ENCODE peak calls at places on chromosomes 6 and 20, in four cellular contexts. A is stomach, T is adrenal gland, S is cardiac muscle cell. C is an unnamed sample.

GRCh38 chr6:11685411-11686093 is 93.1 kb downstream of the ADTRP start:
- DNase-seq in T (no peak), A (no peak), S (peak), C (no peak)

GRCh38 chr20:21048841-21049273 is 57.3 kb downstream of the LINC00237 start:
- DNase-seq in S (peak), T (no peak), A (peak), C (no peak)

GRCh38 chr20:8756410-8756809 is 312.5 kb upstream of the PLCB4 start:
- DNase-seq in T (peak), A (no peak), S (peak), C (no peak)

GRCh38 chr6:106250997-106251396 is 74.6 kb downstream of the ATG5 start:
- DNase-seq in S (no peak), A (peak), T (no peak), C (no peak)

GRCh38 chr6:38349795-38350194 is 289.9 kb downstream of the BTBD9 start:
- DNase-seq in T (no peak), S (peak), A (no peak), C (no peak)

GRCh38 chr6:163391983-163392382 is 22.5 kb upstream of the QKI start:
- DNase-seq in S (no peak), A (no peak), T (no peak), C (no peak)

GRCh38 chr6:149166747-149167146 is 150.8 kb upstream of the TAB2 start:
- DNase-seq in S (peak), T (no peak), A (no peak), C (no peak)

GRCh38 chr6:32941412-32941784 is 570 bp upstream of the HLA-DMB start:
- DNase-seq in S (no peak), T (no peak), A (no peak), C (no peak)

GRCh38 chr20:47568019-47568418 is 66.3 kb downstream of the NCOA3 start:
- DNase-seq in A (peak), T (peak), S (peak), C (no peak)

GRCh38 chr6:101445527-101445926 is 52.0 kb downstream of the GRIK2 start:
- DNase-seq in T (no peak), S (no peak), A (no peak), C (no peak)

GRCh38 chr6:24910850-24911712 is 24.7 kb downstream of the RIPOR2 start:
- DNase-seq in S (peak), T (peak), A (peak), C (no peak)

GRCh38 chr6:156538875-156539660 is 238.1 kb upstream of the ARID1B start:
- DNase-seq in T (no peak), S (peak), A (no peak), C (no peak)

GRCh38 chr6:12806811-12807210 is 90.2 kb downstream of the PHACTR1 start:
- DNase-seq in T (no peak), A (no peak), S (peak), C (no peak)

GRCh38 chr6:107021786-107022185 is 6.2 kb upstream of the MTRES1 start:
- DNase-seq in A (no peak), T (no peak), S (no peak), C (no peak)

GRCh38 chr20:46709459-46710148 is at the start of gene SLC2A10:
- DNase-seq in A (peak), S (peak), T (peak), C (no peak)

GRCh38 chr20:58014628-58015315 is 213.7 kb downstream of the ANKRD60 start:
- DNase-seq in T (peak), S (no peak), A (no peak), C (no peak)

GRCh38 chr6:155384343-155384742 is 70.1 kb upstream of the TFB1M start:
- DNase-seq in S (no peak), T (no peak), A (no peak), C (peak)

GRCh38 chr6:87514831-87515230 is 42.1 kb downstream of the SLC35A1 start:
- DNase-seq in A (no peak), T (no peak), S (peak), C (no peak)

GRCh38 chr20:62928246-62928939 is 2.1 kb upstream of the DIDO1 start:
- DNase-seq in T (no peak), A (no peak), S (no peak), C (no peak)

GRCh38 chr6:14335071-14335470 is 217.5 kb downstream of the CD83 start:
- DNase-seq in S (no peak), T (no peak), A (no peak), C (no peak)

GRCh38 chr6:147058786-147059434 is 145.3 kb upstream of the STXBP5 start:
- DNase-seq in A (no peak), T (no peak), S (no peak), C (no peak)

GRCh38 chr6:152642578-152643375 is 5.6 kb upstream of the SYNE1 start:
- DNase-seq in A (peak), S (peak), T (peak), C (no peak)

GRCh38 chr6:46410330-46410953 is 80.8 kb downstream of the RCAN2 start:
- DNase-seq in S (peak), T (peak), A (no peak), C (no peak)

GRCh38 chr6:143821359-143821758 is 21.8 kb upstream of the LTV1 start:
- DNase-seq in T (no peak), A (no peak), S (no peak), C (no peak)

GRCh38 chr6:81786159-81786558 is 33.7 kb upstream of the TENT5A start:
- DNase-seq in A (no peak), S (no peak), T (no peak), C (no peak)

DNA sequence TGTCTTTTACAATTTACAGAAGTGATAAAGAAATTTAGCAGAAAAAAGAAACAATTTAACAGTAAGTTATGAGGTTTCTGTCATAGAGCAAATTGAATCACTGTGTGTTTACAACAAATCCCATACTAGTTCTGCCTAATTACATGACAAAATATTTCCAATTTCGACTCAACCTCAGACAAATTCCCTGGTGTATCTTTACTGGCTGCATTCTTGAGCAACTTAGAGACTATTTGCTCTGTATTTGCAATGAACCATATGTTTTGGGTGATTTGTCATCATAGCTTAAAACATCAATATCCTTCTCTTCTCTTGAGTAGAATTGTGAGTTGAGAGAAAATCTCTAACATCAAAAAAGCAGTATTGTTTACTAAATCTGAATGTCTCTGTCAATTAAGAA is 128.7 kb downstream of the SIM1 start:
- DNase-seq in A (no peak), T (no peak), S (no peak), C (no peak)
- H3K27ac ChIP-seq in A (no peak), T (no peak), S (no peak), C (no peak)

DNA sequence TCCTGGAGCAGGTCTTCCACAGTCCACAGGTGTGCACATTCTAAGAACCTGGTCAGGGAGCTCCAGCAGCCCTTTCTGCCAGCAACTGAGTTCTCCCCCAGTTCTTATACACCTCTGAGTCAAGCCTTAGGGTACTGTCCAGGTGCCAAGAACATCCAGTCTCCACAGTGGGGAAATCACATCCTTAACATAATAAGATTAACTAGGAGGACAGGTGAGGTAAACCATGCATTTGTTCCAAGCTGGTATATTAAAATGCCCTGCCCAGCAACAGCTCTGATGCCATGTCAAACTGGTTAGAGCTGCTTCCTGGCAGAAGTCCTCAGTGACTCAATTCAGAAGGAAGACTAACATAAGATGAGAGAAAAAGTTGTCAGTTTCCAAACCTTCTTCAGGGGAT is 303.9 kb upstream of the SGK1 start:
- DNase-seq in T (peak), S (no peak), A (peak), C (no peak)
- H3K27ac ChIP-seq in T (no peak), S (no peak), A (no peak), C (no peak)

GRCh38 chr6:10401004-10401536 is 13.8 kb downstream of the TFAP2A start:
- DNase-seq in A (no peak), S (no peak), T (no peak), C (no peak)
- H3K27ac ChIP-seq in A (no peak), S (no peak), T (no peak), C (peak)

GRCh38 chr6:44263357-44264100 is 1.8 kb downstream of the NFKBIE start:
- DNase-seq in T (no peak), S (peak), A (no peak), C (no peak)

GRCh38 chr6:44261581-44261980 is 3.8 kb downstream of the NFKBIE start:
- DNase-seq in S (no peak), A (no peak), T (no peak), C (no peak)

GRCh38 chr6:44264154-44265002 is 973 bp downstream of the NFKBIE start:
- DNase-seq in S (no peak), A (peak), T (no peak), C (no peak)

GRCh38 chr6:44260451-44261297 is 3.3 kb upstream of the SLC35B2 start:
- DNase-seq in S (no peak), A (no peak), T (no peak), C (no peak)

DNA sequence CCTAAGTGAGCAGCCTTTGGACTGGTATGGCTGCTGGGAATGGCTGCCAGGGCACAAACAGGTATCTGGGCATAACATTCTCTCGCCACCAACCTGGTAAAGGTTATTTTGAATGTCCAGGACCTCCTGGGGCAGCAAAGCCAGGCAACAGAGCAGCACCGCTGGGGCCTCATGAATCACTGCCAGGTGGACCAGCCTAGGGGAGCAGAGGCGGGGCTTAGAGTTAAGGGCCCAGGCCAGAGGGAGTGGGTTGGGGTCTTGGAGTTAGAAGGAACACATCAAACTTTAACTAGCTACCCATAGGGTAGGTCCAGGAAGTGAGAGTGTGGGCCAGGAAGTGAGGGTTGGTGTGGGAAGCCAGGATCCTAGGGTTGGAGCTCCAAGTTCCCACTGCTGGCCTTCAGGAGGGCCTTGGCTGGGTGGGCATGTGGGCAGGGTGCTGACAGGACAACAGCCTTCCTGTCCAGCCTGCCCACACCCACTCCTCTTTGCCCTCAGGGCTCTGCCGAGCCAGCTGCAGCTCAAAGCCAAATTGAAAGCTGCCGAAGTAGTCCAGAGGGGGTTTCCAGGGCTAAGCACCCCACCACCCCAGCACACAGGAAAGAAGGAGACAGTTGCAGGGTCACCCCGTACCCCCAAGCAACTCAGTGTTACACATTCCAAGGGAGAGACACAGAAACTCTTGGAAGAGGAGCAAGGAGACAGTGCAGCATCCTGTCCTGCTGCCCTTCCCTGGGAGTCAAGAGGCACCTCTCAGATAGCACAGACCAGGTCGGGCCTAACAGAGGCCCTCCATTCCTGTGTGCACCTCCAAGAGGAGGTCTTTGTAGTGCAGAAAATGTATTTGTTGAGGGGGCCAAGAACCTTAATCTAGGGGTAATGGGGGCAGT is 2.6 kb downstream of the NFKBIE start:
- DNase-seq in A (no peak), T (no peak), S (no peak), C (no peak)
- H3K27ac ChIP-seq in A (peak), T (no peak), S (no peak), C (no peak)

GRCh38 chr6:79070206-79070825 is 7.7 kb downstream of the PHIP start:
- DNase-seq in A (no peak), T (no peak), S (peak), C (no peak)
- H3K27ac ChIP-seq in A (no peak), T (no peak), S (no peak), C (no peak)

DNA sequence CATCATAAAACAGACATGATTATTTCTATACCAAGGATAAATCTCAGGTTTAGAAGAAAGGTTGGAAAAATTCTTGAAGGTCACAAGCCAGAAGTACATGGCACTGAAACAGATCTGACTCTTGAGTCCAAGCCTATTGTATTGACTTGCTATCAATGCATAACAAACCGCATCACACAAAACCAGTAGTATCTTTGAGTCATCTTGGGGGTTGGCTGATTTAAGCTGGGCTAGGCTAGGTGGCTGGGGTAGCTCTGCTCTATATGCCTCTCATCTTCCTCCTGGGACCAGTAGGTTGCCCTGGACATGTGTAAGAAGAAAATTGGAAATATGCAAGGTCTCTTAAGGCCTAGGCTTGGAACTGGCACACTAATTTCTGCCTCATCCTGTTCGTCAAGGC is 37.0 kb upstream of the RAB23 start:
- DNase-seq in S (no peak), A (no peak), T (no peak), C (no peak)
- H3K27ac ChIP-seq in S (no peak), A (no peak), T (no peak), C (no peak)

GRCh38 chr6:15410752-15411151 is 164.9 kb downstream of the JARID2 start:
- DNase-seq in S (no peak), T (no peak), A (no peak), C (no peak)
- H3K27ac ChIP-seq in S (no peak), T (no peak), A (no peak), C (peak)

GRCh38 chr20:25586877-25587276 is 1.5 kb upstream of the NINL start:
- DNase-seq in A (no peak), S (no peak), T (no peak), C (no peak)

GRCh38 chr20:25588491-25588890 is 3.2 kb upstream of the NINL start:
- DNase-seq in S (no peak), T (no peak), A (no peak), C (no peak)

GRCh38 chr20:25580711-25581110 is 4.6 kb downstream of the NINL start:
- DNase-seq in A (peak), S (peak), T (no peak), C (no peak)

GRCh38 chr20:25587536-25587935 is 2.2 kb upstream of the NINL start:
- DNase-seq in S (no peak), A (no peak), T (no peak), C (no peak)

DNA sequence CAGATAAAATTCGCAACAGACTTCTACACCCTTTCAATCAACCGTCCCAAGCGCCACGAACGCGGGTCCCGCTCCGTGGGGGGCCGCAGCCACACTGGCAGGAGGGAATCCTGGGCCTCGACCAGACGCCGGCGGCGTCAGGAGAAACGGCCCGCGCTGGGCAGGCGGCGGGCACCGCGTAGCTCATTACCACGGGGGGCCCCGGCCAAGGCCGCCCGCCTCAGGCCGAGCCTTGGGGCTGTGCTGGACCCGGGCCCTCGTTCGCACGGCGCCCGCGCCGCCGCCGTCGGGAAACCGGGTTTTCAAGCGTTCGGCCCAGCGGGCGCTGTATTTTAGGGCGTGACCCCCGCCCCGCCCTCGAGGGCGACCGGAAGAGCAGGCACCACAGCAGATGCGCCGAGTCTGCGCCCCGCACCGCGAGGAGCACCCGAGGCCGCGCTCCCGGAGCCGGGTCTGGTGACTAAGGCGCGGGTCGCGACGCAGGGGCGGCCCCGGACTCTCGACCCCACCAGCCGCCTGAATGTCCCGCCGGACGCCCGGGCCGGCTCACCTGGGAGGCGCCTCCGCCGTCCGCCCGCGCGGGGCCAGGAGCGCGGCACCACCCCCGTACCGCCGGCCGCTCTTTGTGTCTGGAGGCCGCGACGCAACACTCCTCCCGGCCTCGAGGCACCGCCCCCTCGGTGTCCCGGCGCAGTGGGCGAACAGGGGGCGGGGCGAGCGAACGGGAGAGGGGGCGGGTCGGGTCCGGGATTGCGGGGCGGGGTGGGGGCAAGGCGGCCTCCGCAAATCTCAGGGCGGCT is at the start of gene NINL:
- DNase-seq in T (peak), A (peak), S (peak), C (no peak)
- H3K27ac ChIP-seq in T (no peak), A (peak), S (peak), C (peak)

C was measured in SK-N-MC.